ENCODE peak calls at places on chromosomes 3 and 15, in six cellular contexts. R is stimulated activated CD8-positive, alpha-beta memory T cell treated with anti-CD3 and anti-CD28 coated beads, Interleukin-12 subunit alpha, Interleukin-12 subunit beta, amount 100 ng/mL, for 1 hour; S is AG04449; F is GM10248; B is cardiac muscle cell; K is brain microvascular endothelial cell. T is an unnamed sample.

GRCh38 chr3:119748996-119749395 is 32.9 kb upstream of the NR1I2 start:
- DNase-seq in S (no peak), F (no peak), K (no peak), B (no peak), R (no peak), T (no peak)

GRCh38 chr3:50464578-50464977 is 38.9 kb downstream of the CACNA2D2 start:
- DNase-seq in K (no peak), B (no peak), S (no peak), R (no peak), F (no peak), T (no peak)

GRCh38 chr15:40108061-40108854 is 421 bp downstream of the BMF start:
- DNase-seq in K (no peak), B (peak), R (no peak), S (no peak), F (peak), T (no peak)

GRCh38 chr3:88408097-88408496 is 258.3 kb downstream of the C3orf38 start:
- DNase-seq in K (no peak), R (no peak), S (no peak), F (no peak), B (no peak), T (no peak)

GRCh38 chr3:143839980-143840379 is 8.3 kb downstream of the SLC9A9 start:
- DNase-seq in R (no peak), B (no peak), F (no peak), K (no peak), S (no peak), T (no peak)

GRCh38 chr3:195001961-195002861 is 268.7 kb downstream of the XXYLT1 start:
- DNase-seq in B (peak), R (no peak), F (peak), S (no peak), K (peak), T (no peak)

GRCh38 chr3:147361671-147362420 is 44.5 kb downstream of the ZIC4 start:
- DNase-seq in F (peak), R (no peak), K (peak), S (no peak), B (no peak), T (peak)

GRCh38 chr3:140499114-140499757 is 178.6 kb upstream of the TRIM42 start:
- DNase-seq in B (peak), F (no peak), K (no peak), S (no peak), R (no peak), T (no peak)

GRCh38 chr15:56243774-56244236 is at the start of gene RFX7:
- DNase-seq in S (no peak), K (peak), F (peak), B (peak), R (peak), T (no peak)

GRCh38 chr3:177262396-177262795 is 65.1 kb upstream of the TBL1XR1 start:
- DNase-seq in R (no peak), S (no peak), B (no peak), F (no peak), K (peak), T (no peak)

GRCh38 chr15:101063891-101064794 is 145.0 kb downstream of the LRRK1 start:
- DNase-seq in S (no peak), B (no peak), K (peak), F (no peak), R (no peak), T (no peak)

GRCh38 chr15:74832826-74833225 is 6.4 kb downstream of the CPLX3 start:
- DNase-seq in B (no peak), R (no peak), F (no peak), K (no peak), S (no peak), T (no peak)

GRCh38 chr15:37682304-37682703 is 252.1 kb upstream of the TMCO5A start:
- DNase-seq in K (peak), S (no peak), B (no peak), R (no peak), F (no peak), T (no peak)

GRCh38 chr15:73959012-73959581 is 32.8 kb downstream of the LOXL1 start:
- DNase-seq in F (no peak), K (no peak), B (no peak), S (no peak), R (no peak), T (no peak)

GRCh38 chr15:73841756-73842590 is 31.4 kb upstream of the TBC1D21 start:
- DNase-seq in B (peak), K (no peak), F (no peak), S (no peak), R (no peak), T (no peak)

GRCh38 chr3:113977822-113978221 is 30.0 kb downstream of the ZDHHC23 start:
- DNase-seq in B (no peak), F (no peak), K (no peak), R (no peak), S (no peak), T (no peak)

GRCh38 chr15:44296625-44297524 is 8.4 kb downstream of the GOLM2 start:
- DNase-seq in B (peak), F (peak), S (no peak), R (no peak), K (peak), T (no peak)

T was measured in CMK.